ENCODE peak calls at places on chromosomes 6 and 20, in five cellular contexts. H, I, V, F and A are unnamed samples.

GRCh38 chr20:45964024-45964423 is 8.0 kb downstream of the ZNF335 start:
- DNase-seq in I (no peak), V (no peak), F (no peak), H (no peak), A (no peak)

GRCh38 chr20:45725134-45725533 is 3.0 kb downstream of the SPINT4 start:
- DNase-seq in H (no peak), V (no peak), F (peak; percentile 36), I (no peak), A (no peak)

GRCh38 chr6:10528170-10528981 is 7.2 kb downstream of the GCNT2 start:
- DNase-seq in F (peak; percentile 44), V (no peak), I (no peak), H (peak; percentile 64), A (peak; percentile 49)

GRCh38 chr6:149201068-149201655 is 116.3 kb upstream of the TAB2 start:
- DNase-seq in V (no peak), F (no peak), H (no peak), I (no peak), A (no peak)

GRCh38 chr6:25366785-25367657 is 87.8 kb downstream of the CARMIL1 start:
- DNase-seq in I (no peak), F (no peak), H (no peak), V (no peak), A (no peak)

GRCh38 chr6:158645064-158646022 is 800 bp upstream of the DYNLT1 start:
- DNase-seq in H (no peak), F (no peak), V (no peak), I (no peak), A (no peak)

GRCh38 chr6:133919362-133919761 is 30.4 kb downstream of the TCF21 start:
- DNase-seq in I (no peak), F (no peak), V (no peak), H (no peak), A (no peak)

GRCh38 chr6:42404494-42404893 is 47.2 kb downstream of the TRERF1 start:
- DNase-seq in V (no peak), F (no peak), I (peak; percentile 40), H (no peak), A (no peak)

GRCh38 chr20:17761612-17762011 is 61.8 kb downstream of the BANF2 start:
- DNase-seq in I (peak; percentile 22), V (no peak), H (no peak), F (no peak), A (no peak)

GRCh38 chr6:134657751-134658522 is 292.0 kb downstream of the ALDH8A1 start:
- DNase-seq in H (no peak), I (no peak), V (no peak), F (no peak), A (no peak)

GRCh38 chr20:52275243-52275817 is 83.8 kb upstream of the ZFP64 start:
- DNase-seq in H (no peak), V (no peak), F (no peak), I (no peak), A (no peak)

GRCh38 chr6:80638222-80639055 is 532.0 kb downstream of the BCKDHB start:
- DNase-seq in I (no peak), H (peak; percentile 4), V (no peak), F (peak; percentile 60), A (peak; percentile 46)

GRCh38 chr20:57250607-57251343 is 15.7 kb downstream of the BMP7 start:
- DNase-seq in H (no peak), F (no peak), V (no peak), I (no peak), A (no peak)

GRCh38 chr6:148745926-148746325 is 904 bp upstream of the UST start:
- DNase-seq in H (no peak), I (no peak), F (no peak), V (no peak), A (no peak)

GRCh38 chr6:154432533-154433476 is 76.2 kb upstream of the IPCEF1 start:
- DNase-seq in H (no peak), F (no peak), I (no peak), V (no peak), A (no peak)

GRCh38 chr20:17503501-17504325 is 27.5 kb downstream of the BFSP1 start:
- DNase-seq in H (no peak), V (no peak), I (no peak), F (no peak), A (no peak)

GRCh38 chr20:48126227-48126740 is 341.0 kb upstream of the SULF2 start:
- DNase-seq in V (no peak), I (no peak), F (no peak), H (no peak), A (no peak)

GRCh38 chr20:61135266-61135665 is 116.8 kb upstream of the CDH4 start:
- DNase-seq in I (no peak), H (no peak), V (no peak), F (no peak), A (no peak)

GRCh38 chr6:136093835-136094234 is 156.3 kb downstream of the MTFR2 start:
- DNase-seq in V (no peak), I (no peak), H (no peak), F (no peak), A (no peak)

GRCh38 chr6:51579013-51579412 is 508.4 kb downstream of the PKHD1 start:
- DNase-seq in H (no peak), V (no peak), F (no peak), I (no peak), A (no peak)

GRCh38 chr6:158377866-158378265 is 65.6 kb downstream of the TULP4 start:
- DNase-seq in H (peak; percentile 74), F (no peak), I (no peak), V (no peak), A (no peak)

GRCh38 chr6:149484733-149485700 is at the start of gene ZC3H12D:
- DNase-seq in F (no peak), V (peak; percentile 65), I (peak; percentile 18), H (no peak), A (no peak)

GRCh38 chr20:60990647-60991046 is 261.4 kb upstream of the CDH4 start:
- DNase-seq in I (no peak), F (no peak), H (no peak), V (no peak), A (no peak)

GRCh38 chr6:41439524-41440418 is 104.4 kb downstream of the NCR2 start:
- DNase-seq in V (no peak), I (no peak), H (no peak), F (no peak), A (no peak)

GRCh38 chr6:168714547-168715260 is 273.7 kb downstream of the SMOC2 start:
- DNase-seq in H (no peak), V (no peak), I (no peak), F (no peak), A (no peak)

GRCh38 chr20:47950557-47951283 is 165.4 kb upstream of the SULF2 start:
- DNase-seq in F (no peak), I (no peak), H (no peak), V (no peak), A (no peak)

GRCh38 chr6:144077881-144078280 is 17.5 kb downstream of the SF3B5 start:
- DNase-seq in F (no peak), H (no peak), V (no peak), I (no peak), A (no peak)

GRCh38 chr6:48476257-48476656 is 365.3 kb upstream of the PTCHD4 start:
- DNase-seq in V (no peak), F (no peak), I (peak; percentile 52), H (no peak), A (no peak)

GRCh38 chr6:29005183-29005885 is at the start of gene ZNF311:
- DNase-seq in F (peak; percentile 55), I (peak; percentile 34), V (no peak), H (peak; percentile 46), A (no peak)

GRCh38 chr6:30830438-30830837 is 53.9 kb upstream of the DDR1 start:
- DNase-seq in H (no peak), F (no peak), V (no peak), I (no peak), A (peak; percentile 3)

GRCh38 chr6:30829016-30829415 is 55.3 kb upstream of the DDR1 start:
- DNase-seq in V (no peak), I (no peak), F (no peak), H (no peak), A (no peak)

GRCh38 chr6:30828027-30828962 is 56.0 kb upstream of the DDR1 start:
- DNase-seq in I (peak; percentile 85), F (peak; percentile 87), H (peak; percentile 93), V (peak; percentile 87), A (peak; percentile 81)

GRCh38 chr6:30826961-30827342 is 57.4 kb upstream of the DDR1 start:
- DNase-seq in V (no peak), F (no peak), I (no peak), H (no peak), A (no peak)

DNA sequence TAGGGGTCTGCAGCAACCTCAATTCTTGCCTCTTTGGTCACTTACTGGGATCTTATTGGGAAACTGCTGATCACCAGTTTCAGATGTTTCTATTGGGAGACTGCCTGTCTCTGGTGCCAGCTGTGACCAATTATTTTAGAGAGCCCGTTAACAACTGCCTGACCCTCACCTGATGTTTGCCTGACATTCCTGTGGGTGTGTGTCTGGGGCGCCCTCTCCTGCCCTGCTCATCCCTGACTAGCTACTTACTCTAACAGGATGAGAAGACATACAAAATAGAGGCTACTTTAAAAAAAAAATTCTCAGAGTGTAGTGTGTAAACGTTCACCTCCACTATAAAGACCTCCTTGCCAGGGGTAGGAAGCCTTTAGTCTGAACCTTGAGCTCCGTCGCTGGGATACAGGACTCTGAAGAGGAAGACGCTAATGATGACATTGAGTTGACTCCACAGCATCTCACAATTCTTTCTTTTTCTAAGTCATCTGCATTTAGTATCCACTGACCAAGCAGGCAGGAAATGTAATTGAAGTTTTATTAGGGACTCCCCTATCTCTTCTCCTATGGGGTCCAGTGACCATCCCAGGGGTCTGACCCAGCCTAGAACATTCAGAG is 54.6 kb upstream of the DDR1 start:
- DNase-seq in F (no peak), V (no peak), H (no peak), I (peak; percentile 32), A (no peak)
- TF ChIP-seq CTCF in F (no peak), V (no peak), H (no peak), I (peak; percentile 38), A (no peak)

DNA sequence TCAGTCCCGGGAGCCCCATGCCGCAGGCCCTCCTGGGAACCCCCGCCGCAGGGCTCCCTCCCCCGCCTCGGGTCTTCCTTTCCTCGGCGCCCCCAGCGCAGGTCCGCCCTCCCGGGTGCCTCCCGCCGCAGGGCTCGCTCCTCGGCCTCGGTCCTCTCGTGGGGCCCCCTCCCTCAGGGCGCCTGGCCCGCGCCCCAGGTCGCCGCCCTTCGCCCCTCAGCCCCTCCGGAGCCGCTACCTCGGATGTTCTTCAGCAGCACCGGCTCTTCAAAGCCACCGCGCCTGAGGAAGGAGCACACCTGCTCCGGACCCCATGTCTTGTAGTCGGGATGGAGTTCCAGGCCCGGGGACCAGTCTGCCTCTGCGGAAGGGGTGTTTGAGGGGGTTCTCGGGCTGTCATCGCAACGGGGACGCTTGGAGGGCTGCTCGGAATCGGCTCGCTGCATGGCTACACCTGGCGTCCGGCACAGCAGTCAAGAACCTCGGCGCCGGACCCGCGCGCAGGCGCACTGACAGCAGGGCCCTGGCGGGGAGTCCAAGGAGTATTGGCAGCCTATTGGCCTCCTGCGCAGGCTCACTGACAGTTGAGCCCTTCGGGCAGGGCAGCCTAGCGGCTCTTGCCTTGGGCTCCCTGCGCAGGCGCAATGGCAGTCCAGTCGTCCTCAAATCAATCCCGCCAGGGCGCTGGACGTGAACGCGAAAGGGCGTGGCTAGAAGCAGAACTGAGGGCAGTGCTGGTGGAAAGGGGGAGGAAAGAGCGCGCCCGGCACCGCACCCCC is at the start of gene SAMHD1:
- DNase-seq in V (peak; percentile 97), F (peak; percentile 97), H (peak; percentile 92), I (peak; percentile 99), A (peak; percentile 98)
- H3K4me1 ChIP-seq in V (peaks cover 35% of the 10 kb centered on the region), F (peaks cover 4% of the 10 kb centered on the region), H (no peaks in the 10 kb centered on the region), I (peaks cover 7% of the 10 kb centered on the region), A (peaks cover 58% of the 10 kb centered on the region)

GRCh38 chr6:46642928-46643751 is 9.5 kb downstream of the CYP39A1 start:
- DNase-seq in F (no peak), V (no peak), I (no peak), H (no peak), A (no peak)
- TF ChIP-seq CTCF in F (no peak), V (no peak), I (no peak), H (no peak), A (no peak)

GRCh38 chr20:19523191-19523590 is 234.9 kb upstream of the RIN2 start:
- DNase-seq in I (no peak), H (no peak), V (no peak), F (no peak), A (no peak)
- H3K4me1 ChIP-seq in I (no peaks in the 10 kb centered on the region), H (no peaks in the 10 kb centered on the region), V (no peaks in the 10 kb centered on the region), F (no peaks in the 10 kb centered on the region), A (no peaks in the 10 kb centered on the region)